ENCODE peak calls at places on chromosomes 11 and 22, in nine cellular contexts. X is IMR-90, D is brain microvascular endothelial cell, V is upper lobe of right lung, P is ovary, I is GM12865, E is body of pancreas, T is foreskin fibroblast, G is DND-41. U is an unnamed sample.

GRCh38 chr22:49230194-49230577 is 597.5 kb downstream of the BRD1 start:
- DNase-seq in E (no peak), D (no peak), T (no peak), G (peak), X (no peak), I (no peak), P (no peak), V (no peak), U (no peak)

GRCh38 chr11:91230647-91231046 is 994.0 kb upstream of the FAT3 start:
- DNase-seq in T (no peak), I (no peak), P (no peak), X (no peak), D (no peak), G (no peak), V (no peak), E (no peak), U (no peak)

GRCh38 chr11:77127969-77128691 is at the start of gene MYO7A:
- DNase-seq in T (peak), G (no peak), P (peak), E (peak), I (no peak), D (peak), V (peak), X (peak), U (no peak)

GRCh38 chr11:45280449-45280848 is 5.7 kb downstream of the SYT13 start:
- DNase-seq in E (no peak), T (no peak), D (peak), P (no peak), V (no peak), X (peak), G (no peak), I (no peak), U (no peak)

GRCh38 chr22:41966607-41967240 is 2.5 kb upstream of the SEPTIN3 start:
- DNase-seq in V (no peak), T (peak), E (peak), P (no peak), I (peak), D (peak), X (peak), G (peak), U (peak)

GRCh38 chr11:69801513-69802335 is 17.5 kb downstream of the FGF3 start:
- DNase-seq in D (no peak), G (peak), I (peak), T (no peak), P (no peak), X (no peak), E (peak), V (no peak), U (no peak)

GRCh38 chr11:12598330-12599256 is 75.6 kb upstream of the TEAD1 start:
- DNase-seq in G (peak), X (peak), I (no peak), V (no peak), T (peak), D (peak), E (no peak), P (no peak), U (no peak)

GRCh38 chr22:41286639-41287091 is 678 bp upstream of the RANGAP1 start:
- DNase-seq in D (peak), P (no peak), V (no peak), X (peak), G (no peak), E (no peak), I (peak), T (peak), U (no peak)

GRCh38 chr11:57566035-57566504 is 1.4 kb downstream of the UBE2L6 start:
- DNase-seq in X (peak), D (peak), T (peak), I (peak), V (no peak), G (peak), E (no peak), P (no peak), U (peak)

GRCh38 chr11:7376386-7376785 is 108.9 kb upstream of the OLFML1 start:
- DNase-seq in E (no peak), D (no peak), T (no peak), I (no peak), P (no peak), X (no peak), V (no peak), G (no peak), U (no peak)

GRCh38 chr22:26981520-26981919 is 324.1 kb downstream of the MIAT start:
- DNase-seq in X (no peak), E (no peak), G (no peak), V (no peak), T (no peak), I (no peak), D (no peak), P (peak), U (no peak)

GRCh38 chr22:41116342-41116741 is 23.9 kb downstream of the EP300 start:
- DNase-seq in D (no peak), X (no peak), E (no peak), T (no peak), G (no peak), V (no peak), P (no peak), I (no peak), U (no peak)

GRCh38 chr11:2558861-2559526 is 114.2 kb downstream of the KCNQ1 start:
- DNase-seq in G (no peak), P (no peak), X (no peak), D (no peak), E (peak), T (no peak), I (no peak), V (peak), U (no peak)

GRCh38 chr11:48305923-48306322 is at the start of gene OR4S1:
- DNase-seq in T (no peak), E (no peak), P (no peak), X (no peak), I (no peak), G (no peak), D (no peak), V (no peak), U (no peak)

GRCh38 chr11:64809781-64810241 is 540 bp downstream of the MEN1 start:
- DNase-seq in G (no peak), D (no peak), I (peak), V (no peak), X (no peak), T (peak), E (peak), P (no peak), U (no peak)

GRCh38 chr22:26700462-26700861 is 43.1 kb downstream of the MIAT start:
- DNase-seq in X (no peak), E (no peak), V (no peak), G (no peak), T (no peak), I (no peak), D (no peak), P (no peak), U (no peak)

GRCh38 chr11:27242591-27242990 is 120.4 kb downstream of the CCDC34 start:
- DNase-seq in T (peak), V (no peak), X (peak), P (no peak), E (no peak), D (peak), G (no peak), I (no peak), U (peak)

GRCh38 chr22:18122254-18122554 is 11.6 kb downstream of the TUBA8 start:
- DNase-seq in D (no peak), I (no peak), X (no peak), T (no peak), E (no peak), G (no peak), V (peak), P (no peak), U (no peak)

GRCh38 chr11:531826-532511 is 3.4 kb downstream of the HRAS start:
- DNase-seq in I (no peak), V (peak), G (no peak), P (no peak), T (no peak), D (no peak), E (no peak), X (no peak), U (no peak)

GRCh38 chr11:92225206-92225562 is 566 bp downstream of the FAT3 start:
- DNase-seq in V (no peak), X (no peak), D (no peak), P (no peak), E (no peak), I (no peak), T (no peak), G (no peak), U (no peak)

GRCh38 chr11:106082096-106082495 is 4.6 kb downstream of the AASDHPPT start:
- DNase-seq in X (no peak), P (no peak), D (no peak), T (no peak), G (no peak), V (no peak), E (no peak), I (no peak), U (no peak)

GRCh38 chr11:14320020-14320419 is 39.0 kb downstream of the RRAS2 start:
- DNase-seq in I (peak), P (no peak), X (peak), V (no peak), D (peak), G (peak), T (peak), E (no peak), U (no peak)

DNA sequence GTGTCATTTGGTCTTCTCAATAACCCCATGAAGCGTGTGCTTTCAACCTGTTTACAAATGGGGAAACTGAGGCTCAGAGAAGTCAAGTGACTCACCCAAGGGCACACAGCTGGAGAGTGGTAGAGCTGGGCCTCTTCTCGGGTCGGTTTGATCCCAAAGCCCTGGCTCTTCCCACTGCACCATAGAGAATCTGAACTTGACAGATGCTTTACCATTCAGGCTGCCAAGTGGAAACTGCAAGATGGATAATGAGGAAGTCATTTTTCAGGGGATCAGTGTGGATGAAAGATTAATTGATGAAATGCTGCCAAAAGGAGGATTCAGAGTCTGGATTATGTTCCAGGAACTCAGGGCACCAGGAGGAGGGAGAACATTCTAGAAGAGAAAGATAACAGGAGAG is 185.8 kb upstream of the ZBED5 start:
- DNase-seq in E (no peak), I (no peak), P (no peak), T (no peak), V (no peak), X (no peak), D (no peak), G (no peak), U (no peak)
- H3K4me3 ChIP-seq in E (no peak), I (no peak), P (no peak), T (no peak), V (no peak), X (no peak), D (no peak), G (no peak), U (no peak)

DNA sequence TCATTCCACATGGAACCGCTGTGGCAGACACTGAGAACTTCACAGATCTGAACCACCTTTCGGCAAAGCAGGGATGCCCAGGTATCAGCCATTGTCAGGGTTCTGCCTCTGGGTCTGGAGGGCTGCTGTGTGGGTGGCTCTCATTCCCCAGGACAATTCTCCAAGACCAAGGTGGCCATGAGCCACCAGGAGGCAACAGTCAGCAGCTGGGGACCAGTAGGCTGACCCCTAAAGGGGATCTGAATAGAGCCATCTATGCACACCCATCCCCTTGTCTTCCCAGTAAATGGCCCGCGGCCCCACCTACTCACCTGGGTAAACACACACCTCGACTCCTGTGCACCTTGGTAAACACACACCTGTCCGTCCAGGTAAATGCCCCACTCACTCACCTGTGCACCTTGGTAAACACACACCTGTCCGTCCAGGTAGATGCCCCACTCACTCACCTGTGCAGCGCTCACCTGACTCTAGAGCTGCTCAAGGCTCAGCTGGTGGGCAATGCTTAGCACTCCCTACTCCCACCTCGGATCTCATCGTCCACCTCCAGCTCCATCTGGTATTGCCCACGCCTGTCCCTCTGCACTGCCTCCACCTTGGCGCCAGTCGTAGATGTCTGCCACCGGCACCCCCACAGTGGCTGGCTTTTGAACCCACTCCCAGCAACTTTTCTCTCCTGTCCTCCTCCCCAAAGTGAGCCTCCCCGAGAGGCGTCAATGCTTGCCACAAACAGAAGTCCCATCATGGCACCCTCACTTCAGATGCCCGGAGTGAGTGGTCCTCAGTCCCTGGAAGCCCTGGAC is 10.2 kb downstream of the SLC25A1 start:
- DNase-seq in P (no peak), V (no peak), T (no peak), G (no peak), X (no peak), D (no peak), E (no peak), I (no peak), U (no peak)
- TF ChIP-seq CTCF in P (no peak), V (no peak), T (no peak), G (no peak), X (no peak), D (peak), E (no peak), I (no peak), U (peak)

DNA sequence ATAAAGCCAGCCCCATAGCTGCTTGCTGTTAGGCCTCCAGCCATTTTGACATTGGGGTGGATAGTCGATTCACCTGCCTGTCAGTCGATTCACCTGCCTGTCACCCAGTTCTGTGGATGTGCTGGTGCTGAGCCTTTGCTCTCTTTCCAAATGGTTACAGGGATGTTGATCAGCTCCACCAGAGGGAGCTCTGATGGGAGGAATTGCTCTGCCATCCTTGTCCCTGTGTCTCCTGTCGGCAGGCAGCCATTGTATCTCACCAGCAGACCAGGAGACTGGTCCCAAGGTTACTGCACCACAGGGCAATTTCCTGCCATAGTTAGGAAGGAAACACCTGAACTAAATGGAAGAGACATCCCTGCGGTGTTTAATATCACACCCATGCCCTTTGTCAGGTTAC is 6.1 kb downstream of the MPEG1 start:
- DNase-seq in D (peak), X (peak), T (peak), G (peak), V (no peak), E (peak), I (peak), P (no peak), U (no peak)
- H3K4me3 ChIP-seq in D (no peak), X (no peak), T (no peak), G (no peak), V (no peak), E (no peak), I (no peak), P (no peak), U (no peak)

DNA sequence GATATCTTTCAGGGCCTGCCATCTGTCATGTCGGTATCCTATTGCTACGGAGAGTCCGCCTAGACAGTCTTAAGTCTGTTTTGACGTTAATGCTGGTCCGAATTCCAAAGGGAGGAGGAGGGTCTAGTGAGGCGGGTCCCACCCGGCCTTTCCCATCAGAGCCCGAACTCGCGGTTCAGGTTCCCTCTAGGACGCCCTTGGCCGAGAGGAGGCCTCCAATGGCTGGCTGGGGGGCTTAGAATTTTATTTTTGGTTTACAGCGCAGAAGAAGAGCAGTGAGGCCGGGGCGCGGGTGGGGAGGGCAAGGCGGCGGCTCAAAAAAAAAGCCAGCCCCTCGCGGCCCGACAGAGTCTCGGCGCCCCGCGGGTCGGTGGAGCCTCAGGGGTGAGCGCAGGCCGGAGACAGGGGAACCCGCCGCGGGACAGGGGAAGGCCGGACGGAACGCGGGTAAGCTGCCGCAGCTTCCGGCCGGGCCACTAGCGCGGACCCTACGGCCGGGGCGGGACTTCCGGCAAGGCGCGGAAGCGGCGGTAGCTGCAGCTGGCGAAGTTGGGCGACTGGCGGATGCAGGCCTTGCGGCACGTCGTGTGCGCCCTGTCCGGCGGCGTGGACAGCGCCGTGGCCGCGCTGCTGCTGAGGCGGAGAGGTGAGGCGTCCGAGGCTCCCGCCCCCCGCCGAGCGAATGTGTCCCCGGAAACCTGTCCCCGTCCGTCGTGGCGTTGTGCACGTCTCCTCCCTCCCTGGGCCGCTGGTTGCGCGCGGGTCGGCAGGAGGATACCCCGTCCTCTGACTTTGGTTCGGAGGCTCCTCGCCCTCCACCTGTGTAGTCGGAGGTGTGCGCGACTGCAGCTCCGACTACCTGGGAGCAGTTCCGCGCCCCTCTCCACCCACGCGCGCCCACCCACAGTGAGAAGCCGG is at the start of gene TRMU:
- DNase-seq in X (peak), P (peak), E (peak), G (peak), D (peak), T (peak), I (peak), V (peak), U (peak)
- TF ChIP-seq CTCF in X (no peak), P (peak), E (no peak), G (no peak), D (no peak), T (no peak), I (no peak), V (no peak), U (no peak)

GRCh38 chr22:37818397-37819099 is 4.6 kb upstream of the GALR3 start:
- DNase-seq in E (peak), P (peak), X (peak), V (peak), T (peak), D (peak), G (no peak), I (peak), U (no peak)

GRCh38 chr22:37816543-37817180 is 6.5 kb upstream of the GALR3 start:
- DNase-seq in V (no peak), D (no peak), P (peak), I (no peak), X (no peak), E (no peak), G (no peak), T (no peak), U (no peak)

GRCh38 chr22:37820350-37820749 is 2.8 kb upstream of the GALR3 start:
- DNase-seq in T (no peak), I (no peak), P (no peak), X (no peak), G (no peak), D (no peak), V (no peak), E (no peak), U (no peak)

GRCh38 chr22:37817705-37818311 is 5.4 kb upstream of the GALR3 start:
- DNase-seq in V (peak), X (peak), T (peak), G (peak), P (peak), I (peak), E (peak), D (peak), U (no peak)

GRCh38 chr22:37819100-37819433 is 4.1 kb upstream of the GALR3 start:
- DNase-seq in I (no peak), X (no peak), T (no peak), P (no peak), E (no peak), D (no peak), V (no peak), G (no peak), U (no peak)
- H3K4me3 ChIP-seq in I (peak), X (no peak), T (peak), P (no peak), E (no peak), D (peak), V (peak), G (no peak), U (peak)

GRCh38 chr11:119368121-119369034 is 13.1 kb downstream of the USP2 start:
- DNase-seq in P (peak), T (no peak), E (peak), X (peak), I (no peak), G (no peak), D (no peak), V (peak), U (no peak)

GRCh38 chr11:119370486-119371046 is 10.9 kb downstream of the USP2 start:
- DNase-seq in D (no peak), T (peak), V (peak), X (no peak), G (no peak), I (peak), E (no peak), P (peak), U (no peak)

GRCh38 chr11:119367661-119368120 is 13.8 kb downstream of the USP2 start:
- DNase-seq in T (peak), P (peak), X (no peak), I (no peak), D (no peak), V (peak), E (no peak), G (no peak), U (no peak)

GRCh38 chr11:119371067-119371601 is 10.4 kb downstream of the USP2 start:
- DNase-seq in X (no peak), P (no peak), T (no peak), G (no peak), D (no peak), E (no peak), V (peak), I (no peak), U (no peak)

GRCh38 chr11:119369035-119369925 is 12.2 kb downstream of the USP2 start:
- DNase-seq in E (no peak), G (no peak), T (peak), V (peak), D (no peak), P (no peak), I (no peak), X (no peak), U (no peak)
- TF ChIP-seq CTCF in E (no peak), G (no peak), T (no peak), V (no peak), D (no peak), P (no peak), I (no peak), X (no peak), U (no peak)

U was measured in AG09309.